ENCODE peak calls at places on chromosome 6, in seven cellular contexts. A, K, U, S, G, F and H are unnamed samples.

GRCh38 chr6:144467921-144468320 is 182.8 kb downstream of the UTRN start:
- DNase-seq in A (no peak), K (no peak), U (no peak), S (no peak), G (no peak), F (no peak), H (no peak)

GRCh38 chr6:75830959-75831885 is 82.2 kb downstream of the MYO6 start:
- DNase-seq in A (peak; percentile 8), K (no peak), U (no peak), S (no peak), G (peak; percentile 30), F (no peak), H (no peak)

GRCh38 chr6:158645064-158646022 is 800 bp upstream of the DYNLT1 start:
- DNase-seq in A (no peak), K (no peak), U (no peak), S (no peak), G (no peak), F (no peak), H (no peak)

GRCh38 chr6:22251331-22251730 is 45.5 kb downstream of the PRL start:
- DNase-seq in A (no peak), K (no peak), U (no peak), S (no peak), G (no peak), F (no peak), H (no peak)

GRCh38 chr6:2920671-2921112 is 17.6 kb upstream of the SERPINB9 start:
- DNase-seq in A (peak; percentile 86), K (no peak), U (no peak), S (no peak), G (no peak), F (no peak), H (no peak)

GRCh38 chr6:149242883-149243282 is 74.6 kb upstream of the TAB2 start:
- DNase-seq in A (no peak), K (no peak), U (no peak), S (no peak), G (no peak), F (no peak), H (no peak)

GRCh38 chr6:4829089-4829488 is 52.9 kb downstream of the CDYL start:
- DNase-seq in A (no peak), K (no peak), U (no peak), S (no peak), G (no peak), F (no peak), H (no peak)

GRCh38 chr6:45741437-45742166 is 274.1 kb downstream of the CLIC5 start:
- DNase-seq in A (no peak), K (no peak), U (no peak), S (no peak), G (peak; percentile 48), F (no peak), H (no peak)

GRCh38 chr6:43276180-43277082 is 21.6 kb upstream of the SLC22A7 start:
- DNase-seq in A (no peak), K (no peak), U (no peak), S (no peak), G (no peak), F (peak; percentile 82), H (no peak)

GRCh38 chr6:3806169-3806922 is 42.8 kb upstream of the FAM50B start:
- DNase-seq in A (no peak), K (no peak), U (no peak), S (no peak), G (no peak), F (peak; percentile 95), H (no peak)

GRCh38 chr6:129046526-129046925 is 163.6 kb downstream of the LAMA2 start:
- DNase-seq in A (no peak), K (no peak), U (no peak), S (no peak), G (no peak), F (no peak), H (no peak)

GRCh38 chr6:83153958-83154357 is 39.1 kb downstream of the PGM3 start:
- DNase-seq in A (no peak), K (no peak), U (no peak), S (no peak), G (no peak), F (no peak), H (no peak)

DNA sequence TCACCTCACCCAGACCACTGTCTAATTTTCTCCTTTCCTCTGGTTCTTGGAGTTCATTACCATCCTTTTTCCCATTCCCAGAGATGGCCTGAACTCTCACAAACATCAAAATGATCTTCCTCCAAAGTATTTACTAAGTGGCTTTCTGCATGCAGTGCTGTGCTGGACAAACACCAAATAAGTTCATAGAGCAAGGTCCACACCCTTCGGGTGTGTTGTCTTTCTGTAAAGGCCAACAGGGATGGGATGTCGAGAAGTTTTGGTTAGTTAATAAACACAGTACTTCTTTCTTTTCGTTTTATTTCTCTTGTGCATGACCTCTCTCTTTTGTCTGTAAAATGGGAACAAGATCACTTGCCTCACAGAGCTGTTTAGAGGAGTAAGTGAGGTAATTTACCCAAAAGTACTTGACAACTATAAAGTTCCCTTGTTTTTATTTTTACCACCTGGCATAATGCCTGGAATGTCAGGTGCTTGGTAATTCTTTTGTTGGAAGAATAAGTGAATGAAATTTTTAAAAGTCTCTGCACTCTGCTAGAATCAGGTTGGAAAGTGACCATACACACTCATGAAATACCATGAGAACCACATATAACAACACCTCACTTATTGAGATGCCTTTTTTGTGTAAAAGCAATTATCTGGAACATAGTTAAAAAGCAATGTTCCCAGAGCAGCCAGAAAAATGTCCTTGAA is 22.8 kb upstream of the CCN6 start:
- DNase-seq in A (no peak), K (no peak), U (no peak), S (no peak), G (no peak), F (no peak), H (no peak)
- TF ChIP-seq JUND in A (no peak), K (no peak), U (no peak), S (no peak), G (no peak), F (no peak), H (no peak)

GRCh38 chr6:125191916-125192609 is 38.5 kb downstream of the TPD52L1 start:
- DNase-seq in A (peak; percentile 88), K (peak; percentile 58), U (peak; percentile 41), S (peak; percentile 66), G (peak; percentile 7), F (peak; percentile 51), H (peak; percentile 85)
- TF ChIP-seq JUND in A (peak; percentile 92), K (peak; percentile 47), U (peak; percentile 39), S (peak; percentile 89), G (no peak), F (no peak), H (no peak)

GRCh38 chr6:133891814-133892443 is 3.0 kb downstream of the TCF21 start:
- DNase-seq in A (no peak), K (no peak), U (peak; percentile 39), S (no peak), G (no peak), F (no peak), H (no peak)

GRCh38 chr6:133888931-133889556 is at the start of gene TCF21:
- DNase-seq in A (no peak), K (no peak), U (no peak), S (no peak), G (no peak), F (no peak), H (no peak)

GRCh38 chr6:133887478-133887877 is 1.4 kb upstream of the TCF21 start:
- DNase-seq in A (no peak), K (no peak), U (no peak), S (no peak), G (no peak), F (no peak), H (no peak)

GRCh38 chr6:133890941-133891813 is 2.3 kb downstream of the TCF21 start:
- DNase-seq in A (peak; percentile 12), K (no peak), U (peak; percentile 59), S (no peak), G (no peak), F (no peak), H (no peak)

GRCh38 chr6:133889557-133890301 is 816 bp downstream of the TCF21 start:
- DNase-seq in A (no peak), K (no peak), U (peak; percentile 45), S (no peak), G (no peak), F (no peak), H (no peak)
- TF ChIP-seq JUND in A (no peak), K (no peak), U (no peak), S (no peak), G (no peak), F (no peak), H (no peak)

DNA sequence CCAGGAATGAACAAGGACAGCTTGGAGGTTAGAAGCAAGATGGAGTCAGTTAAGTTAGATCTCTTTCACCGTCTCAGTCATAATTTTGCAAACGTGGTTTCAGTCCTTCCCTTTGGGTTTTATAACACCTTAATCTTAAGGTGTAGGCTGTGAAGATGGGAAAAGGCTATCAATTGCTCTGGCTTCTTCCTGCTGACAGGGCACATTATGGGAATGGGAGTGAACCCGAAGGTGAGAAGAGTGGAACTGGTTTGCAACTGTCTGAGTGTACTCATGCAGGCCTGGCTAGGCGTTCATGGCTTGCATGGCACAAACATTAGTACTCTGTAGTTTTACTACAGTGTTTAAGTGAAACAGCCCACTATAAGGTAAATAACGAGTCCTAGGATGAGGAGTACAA is 9.4 kb downstream of the TAF8 start:
- DNase-seq in A (no peak), K (no peak), U (no peak), S (no peak), G (no peak), F (no peak), H (no peak)
- TF ChIP-seq JUND in A (no peak), K (no peak), U (no peak), S (no peak), G (no peak), F (no peak), H (no peak)

GRCh38 chr6:135901776-135902524 is 50.4 kb downstream of the PDE7B start:
- DNase-seq in A (no peak), K (no peak), U (no peak), S (no peak), G (no peak), F (no peak), H (no peak)
- TF ChIP-seq JUND in A (no peak), K (no peak), U (no peak), S (no peak), G (no peak), F (no peak), H (no peak)

DNA sequence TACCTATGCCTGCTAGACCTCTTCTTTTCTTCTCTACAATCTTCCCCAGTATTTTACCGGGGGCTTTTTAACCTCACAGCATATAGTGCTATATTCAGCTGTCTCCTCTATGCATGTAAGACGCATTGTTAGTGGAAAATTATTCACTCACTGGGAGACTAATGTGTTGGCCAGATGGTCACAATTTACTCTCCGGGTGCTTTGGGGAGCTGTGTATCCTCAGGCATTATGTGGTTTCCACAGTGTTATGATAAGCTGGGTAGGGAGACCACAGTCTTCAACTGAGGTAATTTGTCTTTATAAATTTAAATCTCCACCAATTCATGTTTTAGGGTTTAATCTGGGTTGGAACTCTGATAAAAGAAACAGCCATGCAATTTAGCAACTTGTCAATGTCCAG is 553.9 kb upstream of the PTCHD4 start:
- DNase-seq in A (no peak), K (no peak), U (no peak), S (no peak), G (no peak), F (no peak), H (no peak)
- TF ChIP-seq JUND in A (no peak), K (no peak), U (no peak), S (no peak), G (no peak), F (no peak), H (no peak)